ENCODE peak calls at places on chromosomes 1 and 21, in four cellular contexts. M is NB4, N is AG10803, K is ovary. E is an unnamed sample.

GRCh38 chr21:19981938-19982337 is 1016.3 kb upstream of the NCAM2 start:
- DNase-seq in N (no peak), M (peak), K (no peak), E (no peak)

GRCh38 chr1:77316006-77316405 is 34.2 kb downstream of the AK5 start:
- DNase-seq in K (no peak), N (peak), M (no peak), E (no peak)

GRCh38 chr21:31034378-31034777 is 3.9 kb downstream of the KRTAP19-8 start:
- DNase-seq in N (no peak), K (no peak), M (no peak), E (no peak)

GRCh38 chr1:74399249-74399648 is 113.2 kb downstream of the LRRC53 start:
- DNase-seq in N (no peak), K (no peak), M (no peak), E (no peak)

GRCh38 chr1:27403065-27403726 is 10.8 kb downstream of the GPR3 start:
- DNase-seq in N (peak), K (peak), M (peak), E (peak)

GRCh38 chr1:156577512-156577911 is 2.0 kb upstream of the TTC24 start:
- DNase-seq in M (no peak), K (no peak), N (no peak), E (no peak)

GRCh38 chr1:244322791-244323521 is 128.8 kb downstream of the ADSS2 start:
- DNase-seq in N (peak), M (peak), K (peak), E (no peak)

GRCh38 chr1:88237026-88237425 is 447.0 kb upstream of the PKN2 start:
- DNase-seq in M (no peak), N (peak), K (no peak), E (no peak)

GRCh38 chr1:196779093-196779492 is 4.5 kb downstream of the CFHR3 start:
- DNase-seq in M (peak), K (no peak), N (no peak), E (no peak)

GRCh38 chr1:37872692-37873091 is 13.3 kb upstream of the MTF1 start:
- DNase-seq in M (no peak), K (no peak), N (no peak), E (no peak)

GRCh38 chr1:160827418-160827817 is 31.4 kb downstream of the LY9 start:
- DNase-seq in K (no peak), N (peak), M (peak), E (no peak)

GRCh38 chr1:3352084-3352951 is 102.1 kb upstream of the ARHGEF16 start:
- DNase-seq in M (no peak), K (peak), N (peak), E (no peak)

GRCh38 chr21:42722153-42722552 is 68.7 kb downstream of the PDE9A start:
- DNase-seq in M (no peak), K (no peak), N (no peak), E (no peak)

GRCh38 chr21:42722808-42723470 is 69.5 kb downstream of the PDE9A start:
- DNase-seq in K (no peak), N (no peak), M (no peak), E (no peak)

GRCh38 chr21:42721341-42721824 is 68.0 kb downstream of the PDE9A start:
- DNase-seq in N (peak), K (no peak), M (no peak), E (no peak)

GRCh38 chr21:42725416-42725930 is 72.1 kb downstream of the PDE9A start:
- DNase-seq in M (no peak), N (no peak), K (no peak), E (no peak)

GRCh38 chr21:42724226-42724920 is 71.0 kb downstream of the PDE9A start:
- DNase-seq in K (no peak), N (peak), M (peak), E (no peak)
- H3K4me3 ChIP-seq in K (no peak), N (no peak), M (no peak), E (no peak)

DNA sequence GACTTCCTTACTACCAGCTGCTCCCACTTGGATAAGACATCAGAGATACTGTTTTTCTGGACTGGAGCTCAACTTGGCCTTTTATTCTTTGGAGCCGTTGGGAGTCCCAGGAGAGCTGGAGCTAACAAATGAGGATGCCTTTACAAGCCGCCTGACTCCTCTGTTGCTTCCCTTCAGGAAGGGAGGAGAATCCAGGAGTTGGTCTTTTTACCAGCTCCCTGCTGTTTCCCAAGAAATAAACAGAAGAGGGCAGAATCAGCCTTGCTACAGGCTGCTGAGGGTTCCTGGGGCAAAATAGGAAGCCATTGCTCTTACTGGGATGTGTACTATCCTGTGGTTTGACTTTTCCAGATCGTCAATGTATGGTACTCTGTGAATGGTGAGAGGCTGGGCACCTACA is 1.5 kb downstream of the EIF3I start:
- DNase-seq in N (no peak), K (no peak), M (no peak), E (no peak)
- H3K4me3 ChIP-seq in N (peak), K (no peak), M (peak), E (peak)

GRCh38 chr1:5485968-5486665 is 506.1 kb downstream of the NPHP4 start:
- DNase-seq in K (no peak), M (no peak), N (no peak), E (no peak)

GRCh38 chr1:5488448-5488847 is 503.8 kb downstream of the NPHP4 start:
- DNase-seq in N (no peak), K (no peak), M (no peak), E (no peak)

GRCh38 chr1:5481889-5482288 is 510.3 kb downstream of the NPHP4 start:
- DNase-seq in N (no peak), K (no peak), M (peak), E (no peak)

GRCh38 chr1:5484451-5485165 is 507.6 kb downstream of the NPHP4 start:
- DNase-seq in M (no peak), K (no peak), N (no peak), E (no peak)

GRCh38 chr1:5485436-5485835 is 506.8 kb downstream of the NPHP4 start:
- DNase-seq in K (no peak), M (no peak), N (no peak), E (no peak)
- H3K4me3 ChIP-seq in K (no peak), M (no peak), N (no peak), E (no peak)

DNA sequence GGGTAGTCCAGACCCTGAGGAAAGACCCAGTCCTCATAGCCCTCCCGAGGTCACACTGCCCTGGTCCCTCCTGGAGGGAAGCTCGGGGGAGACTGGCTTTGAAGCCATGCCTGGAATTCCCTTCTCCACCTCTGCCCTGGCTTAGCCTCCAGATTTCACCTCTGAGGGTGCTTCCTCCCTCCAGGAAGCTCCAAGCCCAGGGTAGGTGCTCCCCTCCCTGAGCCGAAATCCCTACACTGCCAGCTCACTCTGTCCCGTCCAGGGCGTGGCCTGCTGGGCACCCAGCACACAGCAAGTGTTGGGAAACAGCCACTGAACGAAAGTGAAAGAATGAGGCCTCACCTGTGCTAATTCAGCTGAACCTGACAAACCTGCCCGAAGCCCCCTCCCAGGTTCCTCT is 6.0 kb upstream of the TNFRSF25 start:
- DNase-seq in M (no peak), N (no peak), K (no peak), E (no peak)
- H3K4me3 ChIP-seq in M (no peak), N (no peak), K (no peak), E (no peak)